ENCODE peak calls at places on chromosomes 11 and 22, in nine cellular contexts. M is SK-N-SH, B is endothelial cell of umbilical vein, R is A549, G is HCT116, E is K562, K is WTC11, O is HepG2, L is NB4. Y is an unnamed sample.
A peak's percentile ranks its signal among the peaks of the same experiment; 100 is the strongest.

GRCh38 chr11:129853508-129854228 is 38.0 kb downstream of the TMEM45B start:
- DNase-seq in G (no peak), E (no peak), L (peak; percentile 73), M (peak; percentile 44), O (peak; percentile 85), K (no peak), B (no peak), R (no peak), Y (no peak)

GRCh38 chr22:28547132-28547842 is 132.4 kb downstream of the TTC28 start:
- DNase-seq in L (no peak), B (no peak), E (no peak), M (no peak), K (no peak), R (peak; percentile 5), G (no peak), O (no peak), Y (no peak)

GRCh38 chr22:31288496-31289235 is 3.6 kb downstream of the PIK3IP1 start:
- DNase-seq in L (peak; percentile 45), R (no peak), E (no peak), G (no peak), O (no peak), B (no peak), K (no peak), M (no peak), Y (no peak)

GRCh38 chr11:125481531-125481930 is 14.5 kb downstream of the FEZ1 start:
- DNase-seq in B (no peak), L (no peak), G (no peak), K (no peak), R (no peak), O (no peak), M (peak; percentile 40), E (no peak), Y (no peak)

GRCh38 chr11:10856689-10857603 is 907 bp downstream of the ZBED5 start:
- DNase-seq in L (peak; percentile 67), K (peak; percentile 35), O (peak; percentile 48), M (peak; percentile 42), G (no peak), R (no peak), B (peak; percentile 52), E (peak; percentile 73), Y (no peak)

GRCh38 chr11:121328213-121328966 is 35.8 kb downstream of the SC5D start:
- DNase-seq in M (no peak), K (no peak), G (no peak), E (no peak), R (no peak), B (no peak), O (no peak), L (peak; percentile 42), Y (no peak)

GRCh38 chr22:32979606-32980005 is 78.6 kb downstream of the SYN3 start:
- DNase-seq in R (no peak), E (no peak), L (peak; percentile 22), K (no peak), B (no peak), G (no peak), M (no peak), O (peak; percentile 57), Y (no peak)

GRCh38 chr11:26849009-26849408 is 127.1 kb upstream of the SLC5A12 start:
- DNase-seq in M (no peak), B (no peak), G (no peak), E (no peak), O (no peak), L (no peak), K (no peak), R (no peak), Y (no peak)

GRCh38 chr22:41302016-41302767 is 867 bp downstream of the ZC3H7B start:
- DNase-seq in K (peak; percentile 45), L (peak; percentile 28), M (peak; percentile 80), E (no peak), R (no peak), O (no peak), G (no peak), B (no peak), Y (no peak)

GRCh38 chr22:44887941-44888366 is 121.9 kb downstream of the PHF21B start:
- DNase-seq in R (no peak), O (no peak), K (no peak), E (no peak), M (peak; percentile 54), L (no peak), G (no peak), B (no peak), Y (no peak)

GRCh38 chr11:48272551-48273080 is 9.0 kb downstream of the OR4X1 start:
- DNase-seq in M (no peak), K (no peak), O (no peak), E (no peak), R (no peak), L (no peak), G (no peak), B (no peak), Y (no peak)

GRCh38 chr22:38490915-38491314 is 15.2 kb downstream of the DDX17 start:
- DNase-seq in E (no peak), B (peak; percentile 29), M (no peak), L (no peak), G (no peak), K (no peak), R (no peak), O (peak; percentile 83), Y (no peak)

GRCh38 chr11:129749141-129749540 is 66.5 kb upstream of the TMEM45B start:
- DNase-seq in E (no peak), M (no peak), B (no peak), K (no peak), R (no peak), G (no peak), L (no peak), O (no peak), Y (no peak)

GRCh38 chr22:34975721-34976120 is 90.2 kb upstream of the ISX start:
- DNase-seq in B (no peak), E (peak; percentile 3), L (peak; percentile 20), M (no peak), R (no peak), G (no peak), O (no peak), K (peak; percentile 24), Y (no peak)

GRCh38 chr22:28950567-28951411 is 67.4 kb downstream of the ZNRF3 start:
- DNase-seq in R (no peak), B (no peak), L (no peak), O (no peak), M (no peak), G (no peak), E (no peak), K (no peak), Y (no peak)

GRCh38 chr11:69339041-69339733 is 45.2 kb downstream of the MYEOV start:
- DNase-seq in B (no peak), L (no peak), M (no peak), G (no peak), E (no peak), O (no peak), K (no peak), R (no peak), Y (no peak)

GRCh38 chr22:49224243-49224642 is 603.4 kb downstream of the BRD1 start:
- DNase-seq in M (no peak), K (no peak), G (no peak), E (no peak), R (no peak), B (no peak), L (no peak), O (no peak), Y (no peak)

GRCh38 chr11:2376751-2377451 is at the start of gene CD81:
- DNase-seq in L (peak; percentile 50), B (no peak), G (no peak), E (peak; percentile 55), M (peak; percentile 96), K (peak; percentile 53), R (peak; percentile 32), O (no peak), Y (no peak)

GRCh38 chr11:32435947-32436750 is 810 bp upstream of the WT1 start:
- DNase-seq in K (peak; percentile 50), O (no peak), B (no peak), R (no peak), M (peak; percentile 23), L (peak; percentile 53), G (no peak), E (no peak), Y (peak; percentile 67)

GRCh38 chr11:13118691-13119090 is 109.6 kb downstream of the RASSF10 start:
- DNase-seq in E (no peak), L (no peak), B (no peak), G (no peak), K (no peak), R (no peak), M (no peak), O (no peak), Y (no peak)

GRCh38 chr11:128328955-128329551 is 258.3 kb downstream of the ETS1 start:
- DNase-seq in L (no peak), O (no peak), K (no peak), M (no peak), G (no peak), R (no peak), B (peak; percentile 93), E (no peak), Y (no peak)

DNA sequence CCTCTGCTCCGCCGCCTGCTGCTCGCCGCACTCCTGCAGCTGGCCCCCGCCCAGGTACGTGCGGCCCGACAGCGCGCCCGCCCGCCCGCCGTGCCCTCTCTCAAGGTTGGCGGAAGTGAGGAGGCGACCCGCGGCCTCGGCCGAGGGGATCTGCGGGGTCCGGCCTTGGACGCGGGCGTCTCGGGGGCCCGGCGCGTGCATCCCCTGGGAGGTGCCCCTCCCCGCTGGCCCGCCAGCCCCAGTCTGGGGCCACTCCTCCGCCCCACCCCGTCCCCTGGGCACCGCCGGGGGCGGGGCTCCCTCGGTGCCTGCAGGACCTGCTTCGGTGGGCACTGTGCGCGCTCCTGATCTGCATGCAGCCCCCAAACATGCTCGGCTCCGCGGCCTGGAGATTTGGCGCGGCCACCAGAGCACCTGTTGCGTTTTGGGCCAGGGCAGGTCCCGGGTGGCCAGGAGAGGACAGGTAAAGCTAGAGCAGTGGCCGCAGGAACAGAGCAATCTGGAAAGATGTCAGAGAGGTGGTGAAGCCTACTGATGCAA is 526 bp downstream of the VEGFB start:
- DNase-seq in O (no peak), L (peak; percentile 67), M (peak; percentile 79), E (peak; percentile 44), G (no peak), K (peak; percentile 50), R (no peak), B (no peak), Y (no peak)
- TF ChIP-seq MAX in O (peak; percentile 23), L (no peak), M (no peak), E (no peak), G (no peak), K (no peak), R (peak; percentile 28), B (no peak), Y (no peak)

GRCh38 chr11:66651011-66651410 is 12.5 kb downstream of the RBM4 start:
- DNase-seq in E (no peak), O (no peak), R (no peak), B (no peak), K (no peak), M (no peak), L (no peak), G (no peak), Y (no peak)
- TF ChIP-seq MAX in E (no peak), O (no peak), R (no peak), B (no peak), K (no peak), M (no peak), L (no peak), G (no peak), Y (no peak)

GRCh38 chr11:119594639-119595249 is 134.3 kb downstream of the NECTIN1 start:
- DNase-seq in B (peak; percentile 70), G (no peak), L (peak; percentile 66), O (peak; percentile 23), M (no peak), K (no peak), R (no peak), E (peak; percentile 84), Y (no peak)
- TF ChIP-seq MAX in B (no peak), G (no peak), L (peak; percentile 27), O (no peak), M (peak; percentile 75), K (no peak), R (no peak), E (no peak), Y (no peak)

GRCh38 chr22:19730662-19731360 is 7.5 kb downstream of the GP1BB start:
- DNase-seq in K (peak; percentile 90), M (peak; percentile 96), G (peak; percentile 50), O (peak; percentile 78), L (peak; percentile 81), E (peak; percentile 99), B (peak; percentile 67), R (peak; percentile 58), Y (peak; percentile 97)
- TF ChIP-seq MAX in K (peak; percentile 38), M (no peak), G (no peak), O (peak; percentile 75), L (no peak), E (no peak), B (no peak), R (peak; percentile 15), Y (peak; percentile 54)

Y was measured in H1.